ENCODE peak calls at places on chromosomes 7 and 10, in nine cellular contexts. Z, U, X, D, P, V, E, C and W are unnamed samples.

GRCh38 chr7:143458263-143458662 is 15.0 kb downstream of the TAS2R60 start:
- DNase-seq in V (peak), P (no peak), D (peak), C (no peak), E (peak), X (peak), Z (no peak), U (no peak), W (no peak)

GRCh38 chr7:116571037-116571436 is 46.2 kb downstream of the CAV1 start:
- DNase-seq in E (no peak), U (no peak), C (no peak), D (peak), P (no peak), X (peak), V (peak), Z (no peak), W (no peak)

GRCh38 chr7:102914585-102914984 is 1.8 kb downstream of the LRRC17 start:
- DNase-seq in V (no peak), X (no peak), D (no peak), Z (no peak), C (no peak), P (peak), U (peak), E (peak), W (no peak)

GRCh38 chr7:79622781-79623180 is 169.3 kb upstream of the MAGI2 start:
- DNase-seq in P (no peak), V (peak), E (no peak), X (no peak), C (no peak), U (no peak), D (peak), Z (no peak), W (no peak)

GRCh38 chr7:40429821-40430220 is 295.0 kb downstream of the SUGCT start:
- DNase-seq in V (peak), P (no peak), C (no peak), U (no peak), E (no peak), D (no peak), Z (no peak), X (no peak), W (no peak)

GRCh38 chr10:120979435-120980315 is 128.5 kb downstream of the WDR11 start:
- DNase-seq in Z (no peak), X (no peak), C (no peak), U (no peak), P (peak), E (no peak), V (peak), D (peak), W (no peak)

GRCh38 chr10:123945506-123945905 is 53.9 kb upstream of the CPXM2 start:
- DNase-seq in X (peak), C (no peak), Z (no peak), U (no peak), P (no peak), D (no peak), V (peak), E (no peak), W (no peak)

GRCh38 chr10:14656052-14656451 is 118.6 kb downstream of the FAM107B start:
- DNase-seq in V (no peak), U (no peak), E (no peak), C (no peak), X (no peak), P (no peak), Z (no peak), D (no peak), W (no peak)

GRCh38 chr7:70636169-70636568 is 495.8 kb upstream of the GALNT17 start:
- DNase-seq in U (no peak), V (no peak), X (no peak), E (no peak), D (no peak), Z (no peak), P (no peak), C (no peak), W (no peak)

GRCh38 chr10:26468691-26469090 is 30.6 kb downstream of the APBB1IP start:
- DNase-seq in D (no peak), Z (no peak), X (no peak), E (no peak), U (no peak), V (no peak), P (no peak), C (no peak), W (no peak)

GRCh38 chr7:74185636-74186035 is 11.5 kb downstream of the EIF4H start:
- DNase-seq in Z (no peak), P (no peak), E (no peak), V (no peak), U (no peak), X (no peak), C (no peak), D (no peak), W (no peak)

GRCh38 chr7:156380261-156380660 is 260.3 kb upstream of the RNF32 start:
- DNase-seq in U (no peak), Z (no peak), P (peak), C (no peak), D (no peak), X (no peak), E (no peak), V (no peak), W (no peak)

GRCh38 chr10:44295619-44296222 is 89.2 kb downstream of the CXCL12 start:
- DNase-seq in V (no peak), C (no peak), U (no peak), Z (no peak), D (no peak), P (no peak), X (peak), E (no peak), W (no peak)

GRCh38 chr7:5574770-5575269 is 151.2 kb upstream of the TNRC18 start:
- DNase-seq in X (no peak), D (no peak), V (no peak), C (no peak), P (no peak), Z (no peak), E (no peak), U (peak), W (no peak)

GRCh38 chr10:108434818-108435217 is 1270.3 kb upstream of the SORCS1 start:
- DNase-seq in D (no peak), Z (no peak), U (no peak), C (no peak), X (no peak), P (no peak), E (no peak), V (no peak), W (no peak)

GRCh38 chr7:92641921-92642511 is 51.8 kb upstream of the FAM133B start:
- DNase-seq in U (no peak), C (no peak), E (no peak), D (no peak), V (peak), Z (no peak), P (no peak), X (peak), W (no peak)

GRCh38 chr10:69337312-69338132 is 59.2 kb downstream of the HK1 start:
- DNase-seq in P (no peak), D (peak), Z (no peak), V (peak), U (peak), E (no peak), X (peak), C (no peak), W (no peak)

GRCh38 chr10:101330236-101331225 is 23.4 kb upstream of the BTRC start:
- DNase-seq in E (no peak), U (no peak), X (peak), D (peak), Z (no peak), P (no peak), V (peak), C (no peak), W (no peak)

GRCh38 chr7:50826371-50827172 is 43.9 kb upstream of the GRB10 start:
- DNase-seq in X (peak), U (no peak), C (no peak), E (no peak), P (no peak), D (peak), Z (no peak), V (peak), W (no peak)

GRCh38 chr10:78944658-78945333 is 124.0 kb upstream of the ZMIZ1 start:
- DNase-seq in U (peak), X (peak), Z (no peak), E (peak), D (no peak), C (no peak), P (peak), V (peak), W (no peak)

GRCh38 chr7:34849966-34850365 is 187.3 kb downstream of the DPY19L1 start:
- DNase-seq in X (no peak), U (no peak), C (no peak), Z (no peak), P (no peak), E (no peak), V (no peak), D (no peak), W (no peak)

GRCh38 chr7:56287429-56288138 is 171.4 kb upstream of the NUPR2 start:
- DNase-seq in P (peak), C (no peak), E (no peak), Z (no peak), U (peak), V (peak), X (no peak), D (no peak), W (no peak)

GRCh38 chr7:81685263-81685868 is 84.5 kb downstream of the HGF start:
- DNase-seq in U (no peak), D (no peak), C (no peak), P (no peak), X (no peak), Z (no peak), V (no peak), E (no peak), W (no peak)

GRCh38 chr10:79351332-79351731 is 4.1 kb downstream of the PPIF start:
- DNase-seq in E (no peak), P (no peak), X (no peak), D (no peak), Z (no peak), C (no peak), V (no peak), U (no peak), W (no peak)

GRCh38 chr7:151351967-151352366 is 10.4 kb downstream of the NUB1 start:
- DNase-seq in X (no peak), D (no peak), P (no peak), Z (peak), C (no peak), U (no peak), V (no peak), E (no peak), W (no peak)

GRCh38 chr7:75626954-75627353 is 111.8 kb downstream of the HIP1 start:
- DNase-seq in C (no peak), U (no peak), D (no peak), E (no peak), P (no peak), X (no peak), V (no peak), Z (no peak), W (no peak)

GRCh38 chr10:132993271-132994260 is 51.2 kb upstream of the CFAP46 start:
- DNase-seq in E (no peak), X (no peak), C (no peak), V (no peak), U (no peak), P (no peak), Z (no peak), D (no peak), W (no peak)

GRCh38 chr10:70774810-70775678 is 10.1 kb downstream of the TBATA start:
- DNase-seq in X (no peak), V (peak), C (no peak), U (no peak), E (no peak), Z (no peak), D (peak), P (peak), W (no peak)

GRCh38 chr7:109009636-109010035 is 440.0 kb downstream of the DNAJB9 start:
- DNase-seq in P (no peak), Z (no peak), E (no peak), D (no peak), U (no peak), V (peak), X (no peak), C (no peak), W (no peak)

GRCh38 chr7:4748267-4748666 is 27.2 kb upstream of the AP5Z1 start:
- DNase-seq in P (no peak), U (peak), D (no peak), X (no peak), C (no peak), V (no peak), Z (no peak), E (no peak), W (no peak)

GRCh38 chr7:1939434-1940401 is 269.6 kb downstream of the ELFN1 start:
- DNase-seq in X (no peak), D (no peak), E (no peak), C (no peak), Z (peak), U (no peak), P (peak), V (peak), W (no peak)

GRCh38 chr7:38310601-38311057 is 37.2 kb upstream of the TARP start:
- DNase-seq in P (peak), C (no peak), D (no peak), Z (no peak), V (no peak), X (no peak), E (peak), U (peak), W (no peak)

GRCh38 chr10:102409604-102410426 is 8.8 kb downstream of the PSD start:
- DNase-seq in D (no peak), V (no peak), P (no peak), E (no peak), Z (peak), C (no peak), U (no peak), X (no peak), W (no peak)

GRCh38 chr7:47253650-47254080 is 328.2 kb downstream of the TNS3 start:
- DNase-seq in X (peak), E (peak), P (peak), C (no peak), U (peak), D (peak), Z (no peak), V (peak), W (no peak)

GRCh38 chr10:26697922-26698608 is 564 bp downstream of the PDSS1 start:
- DNase-seq in V (peak), X (no peak), D (peak), P (no peak), Z (no peak), E (no peak), C (no peak), U (no peak), W (no peak)

GRCh38 chr10:110327262-110327914 is 22.7 kb upstream of the SMNDC1 start:
- DNase-seq in Z (no peak), C (no peak), D (no peak), P (no peak), X (no peak), V (no peak), E (no peak), U (no peak), W (no peak)

GRCh38 chr10:77636286-77636966 is 1.2 kb downstream of the KCNMA1 start:
- DNase-seq in E (no peak), U (no peak), P (no peak), V (no peak), C (no peak), X (no peak), Z (no peak), D (no peak), W (no peak)

GRCh38 chr10:77635402-77636227 is 2.0 kb downstream of the KCNMA1 start:
- DNase-seq in D (no peak), P (no peak), Z (no peak), C (no peak), X (no peak), U (no peak), E (no peak), V (no peak), W (no peak)

GRCh38 chr10:77637474-77637985 is at the start of gene KCNMA1:
- DNase-seq in C (no peak), P (peak), Z (no peak), X (peak), V (peak), U (no peak), D (peak), E (no peak), W (no peak)

GRCh38 chr10:77637986-77638765 is 568 bp upstream of the KCNMA1 start:
- DNase-seq in P (peak), Z (no peak), C (no peak), V (peak), E (no peak), D (no peak), X (peak), U (no peak), W (no peak)

DNA sequence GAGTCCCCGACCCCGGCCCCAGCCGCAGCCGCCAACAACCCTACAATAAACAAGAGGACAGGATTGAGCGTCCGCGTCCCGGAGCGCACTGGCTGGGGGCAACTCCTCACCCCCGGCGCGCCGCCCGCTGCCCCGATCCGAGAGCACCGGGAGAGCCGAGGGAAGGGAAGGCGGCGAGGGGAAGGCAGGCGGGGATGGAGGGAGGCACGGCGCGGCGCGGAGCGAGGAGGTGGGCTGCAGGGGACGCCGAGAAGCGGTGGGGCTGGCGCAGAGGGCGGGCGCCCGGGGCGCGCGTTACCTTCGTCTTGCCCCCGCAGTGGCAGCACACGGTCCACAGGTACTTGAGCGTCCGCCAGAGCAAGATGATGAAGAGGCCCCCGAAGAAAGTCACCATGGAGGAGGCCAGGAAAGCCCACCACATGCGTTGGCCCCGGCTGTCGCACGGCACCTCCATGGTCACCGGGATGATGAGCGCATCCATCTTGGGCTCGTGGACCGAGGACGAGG is 588 bp downstream of the KCNMA1 start:
- DNase-seq in X (no peak), Z (no peak), D (no peak), V (peak), E (no peak), U (no peak), P (no peak), C (no peak), W (no peak)
- TF ChIP-seq CTCF in X (no peak), Z (no peak), D (no peak), V (no peak), E (no peak), U (no peak), P (no peak), C (no peak), W (no peak)

DNA sequence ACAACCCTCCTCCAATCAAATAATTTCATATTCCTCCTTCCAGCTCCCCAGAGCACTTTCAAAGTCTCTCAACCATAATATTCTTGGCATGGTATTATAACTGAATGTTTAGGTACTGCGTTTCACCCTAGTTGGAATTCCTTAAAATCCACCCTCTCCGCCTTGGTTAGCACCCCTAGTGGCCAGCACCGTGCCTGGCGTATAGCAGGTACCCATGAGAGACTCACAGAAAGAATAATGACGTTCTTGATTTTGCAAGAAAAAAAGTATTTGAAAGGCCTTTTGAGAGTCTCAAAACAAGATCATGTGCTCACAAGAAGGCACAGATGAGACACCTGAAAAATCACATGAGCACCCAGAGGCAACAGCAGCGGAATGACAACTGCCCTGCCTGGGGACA is 50.8 kb downstream of the GLI3 start:
- DNase-seq in E (no peak), D (no peak), Z (no peak), X (no peak), C (no peak), V (peak), U (no peak), P (no peak), W (no peak)
- TF ChIP-seq CTCF in E (peak), D (no peak), Z (no peak), X (peak), C (peak), V (peak), U (peak), P (peak), W (no peak)

GRCh38 chr7:48894574-48894973 is 29.8 kb upstream of the CDC14C start:
- DNase-seq in X (no peak), P (no peak), C (no peak), E (no peak), V (no peak), U (no peak), D (no peak), Z (no peak), W (no peak)
- TF ChIP-seq CTCF in X (no peak), P (no peak), C (no peak), E (no peak), V (no peak), U (no peak), D (no peak), Z (no peak), W (no peak)

GRCh38 chr7:83456413-83456812 is 192.5 kb downstream of the SEMA3E start:
- DNase-seq in X (no peak), E (no peak), C (no peak), P (no peak), Z (no peak), D (no peak), U (no peak), V (no peak), W (no peak)
- TF ChIP-seq CTCF in X (no peak), E (no peak), C (no peak), P (no peak), Z (no peak), D (no peak), U (no peak), V (no peak), W (no peak)

GRCh38 chr10:7194571-7194970 is 216.3 kb downstream of the SFMBT2 start:
- DNase-seq in V (no peak), E (no peak), D (no peak), Z (no peak), X (no peak), C (no peak), U (no peak), P (no peak), W (no peak)

GRCh38 chr10:7195118-7195517 is 215.7 kb downstream of the SFMBT2 start:
- DNase-seq in U (no peak), Z (no peak), V (no peak), X (no peak), E (no peak), C (no peak), D (no peak), P (no peak), W (no peak)

GRCh38 chr10:7193369-7193768 is 217.5 kb downstream of the SFMBT2 start:
- DNase-seq in P (no peak), D (no peak), E (no peak), C (no peak), V (no peak), U (no peak), X (no peak), Z (no peak), W (no peak)

GRCh38 chr10:7199152-7199760 is 211.6 kb downstream of the SFMBT2 start:
- DNase-seq in E (no peak), X (peak), P (no peak), U (no peak), D (no peak), Z (no peak), V (no peak), C (no peak), W (no peak)

GRCh38 chr10:7196284-7196683 is 214.6 kb downstream of the SFMBT2 start:
- DNase-seq in E (no peak), C (no peak), P (no peak), U (no peak), V (no peak), D (no peak), X (no peak), Z (no peak), W (no peak)
- TF ChIP-seq CTCF in E (no peak), C (no peak), P (no peak), U (no peak), V (no peak), D (no peak), X (no peak), Z (no peak), W (no peak)